ENCODE peak calls at places on chromosomes 2 and 18, in eight cellular contexts. P is NCI-H774; J is anterior cingulate cortex; R is activated CD4-positive, alpha-beta T cell treated with anti-CD3 and anti-CD28 coated beads, Interleukin-2, amount 10 ng/mL, durations not matched to agents 7 days and 5 days; Y is C1 segment of cervical spinal cord; T is astrocyte of the spinal cord; B is heart right ventricle; F is H9. S is an unnamed sample.

GRCh38 chr2:21372654-21373053 is 248.9 kb downstream of the TDRD15 start:
- DNase-seq in Y (no peak), T (no peak), P (no peak), R (no peak), J (no peak), F (peak; percentile 53), B (no peak), S (peak; percentile 67)

GRCh38 chr18:39952816-39953215 is 2002.2 kb upstream of the PIK3C3 start:
- DNase-seq in B (no peak), R (no peak), P (no peak), Y (no peak), T (no peak), F (no peak), J (no peak), S (no peak)

GRCh38 chr2:178230396-178230795 is 36.1 kb downstream of the OSBPL6 start:
- DNase-seq in J (no peak), Y (no peak), B (no peak), T (no peak), P (no peak), R (no peak), F (no peak), S (no peak)

GRCh38 chr18:31099490-31100230 is 2.6 kb downstream of the DSC2 start:
- DNase-seq in Y (no peak), T (no peak), P (no peak), B (no peak), F (no peak), J (no peak), R (no peak), S (no peak)

GRCh38 chr2:233121856-233122255 is 61.7 kb downstream of the INPP5D start:
- DNase-seq in R (no peak), F (no peak), Y (no peak), T (no peak), P (no peak), B (no peak), J (no peak), S (no peak)

GRCh38 chr2:152437276-152437879 is 102.4 kb downstream of the FMNL2 start:
- DNase-seq in B (no peak), F (no peak), P (no peak), J (no peak), T (no peak), Y (no peak), R (no peak), S (no peak)

GRCh38 chr18:10094154-10094553 is 180.3 kb downstream of the VAPA start:
- DNase-seq in P (no peak), Y (no peak), T (peak; percentile 34), B (no peak), J (no peak), F (no peak), R (no peak), S (no peak)

GRCh38 chr2:63591566-63592175 is 2.9 kb downstream of the MDH1 start:
- DNase-seq in P (no peak), T (no peak), F (no peak), Y (no peak), B (no peak), J (no peak), R (no peak), S (peak; percentile 52)

GRCh38 chr2:18580606-18581005 is 8.8 kb downstream of the NT5C1B start:
- DNase-seq in J (no peak), Y (no peak), P (no peak), F (no peak), B (no peak), T (no peak), R (no peak), S (no peak)

GRCh38 chr2:100390001-100390940 is 27.2 kb downstream of the CHST10 start:
- DNase-seq in J (no peak), F (no peak), T (no peak), P (no peak), R (no peak), B (no peak), Y (no peak), S (no peak)

GRCh38 chr2:170468557-170468956 is 246.6 kb upstream of the SP5 start:
- DNase-seq in Y (no peak), F (no peak), T (no peak), B (no peak), P (no peak), R (no peak), J (no peak), S (no peak)

GRCh38 chr2:178282075-178282474 is 87.8 kb downstream of the OSBPL6 start:
- DNase-seq in J (no peak), T (peak; percentile 73), B (no peak), Y (no peak), R (no peak), P (no peak), F (peak; percentile 36), S (no peak)

S was measured in NCI-H526.